ENCODE peak calls at places on chromosome 2, in ten cellular contexts. M is IMR-90, X is cardiac muscle cell, P is colonic mucosa, Z is upper lobe of right lung, Y is transverse colon, W is right atrium auricular region, T is left ventricle myocardium inferior, V is tibial artery, K is A549. U is an unnamed sample.

GRCh38 chr2:24824071-24824588 is 30.9 kb downstream of the CENPO start:
- DNase-seq in Z (no peak), T (no peak), M (no peak), V (no peak), P (peak; percentile 12), X (no peak), K (no peak), W (peak; percentile 43), Y (no peak), U (peak; percentile 55)

GRCh38 chr2:33378551-33379220 is 97.8 kb upstream of the RASGRP3 start:
- DNase-seq in V (no peak), M (peak; percentile 52), X (no peak), Y (no peak), W (no peak), T (no peak), P (no peak), K (no peak), Z (no peak), U (no peak)

GRCh38 chr2:122072666-122073065 is 317.2 kb downstream of the TSN start:
- DNase-seq in Y (no peak), M (peak; percentile 45), W (no peak), P (no peak), V (no peak), T (no peak), Z (no peak), X (peak; percentile 11), K (no peak), U (no peak)

GRCh38 chr2:118613742-118614141 is 233.7 kb downstream of the EN1 start:
- DNase-seq in T (no peak), Z (no peak), M (no peak), K (no peak), Y (no peak), X (no peak), W (no peak), V (no peak), P (no peak), U (no peak)

GRCh38 chr2:196277002-196277401 is 105.6 kb upstream of the STK17B start:
- DNase-seq in X (no peak), M (peak; percentile 64), Z (no peak), W (no peak), Y (no peak), T (no peak), V (no peak), P (no peak), K (no peak), U (no peak)

GRCh38 chr2:105103481-105103880 is 65.6 kb downstream of the MRPS9 start:
- DNase-seq in X (no peak), M (no peak), Y (no peak), P (no peak), V (no peak), T (no peak), Z (no peak), K (no peak), W (no peak), U (no peak)

GRCh38 chr2:156511112-156511511 is 74.9 kb downstream of the GPD2 start:
- DNase-seq in M (no peak), K (no peak), P (no peak), T (no peak), Z (no peak), V (no peak), Y (no peak), X (no peak), W (no peak), U (no peak)

GRCh38 chr2:113755690-113756063 is 765 bp downstream of the SLC35F5 start:
- DNase-seq in M (peak; percentile 17), X (no peak), T (no peak), P (peak; percentile 38), K (no peak), V (no peak), Y (peak; percentile 11), W (no peak), Z (no peak), U (no peak)

GRCh38 chr2:33552758-33553461 is 46.2 kb downstream of the FAM98A start:
- DNase-seq in Y (no peak), W (no peak), M (peak; percentile 52), Z (no peak), K (no peak), X (no peak), T (no peak), P (no peak), V (peak; percentile 32), U (no peak)

GRCh38 chr2:38572167-38572566 is 30.6 kb downstream of the HNRNPLL start:
- DNase-seq in V (no peak), Z (no peak), K (no peak), P (no peak), Y (no peak), T (no peak), W (no peak), M (peak; percentile 89), X (no peak), U (no peak)

GRCh38 chr2:207528980-207529329 is 807 bp upstream of the CREB1 start:
- DNase-seq in M (no peak), Y (peak; percentile 53), V (no peak), X (no peak), Z (no peak), W (peak; percentile 62), K (peak; percentile 50), T (no peak), P (peak; percentile 49), U (peak; percentile 80)

GRCh38 chr2:67514515-67514914 is 117.4 kb downstream of the ETAA1 start:
- DNase-seq in Z (no peak), K (no peak), Y (no peak), T (no peak), M (peak; percentile 94), W (no peak), V (no peak), X (no peak), P (no peak), U (no peak)

GRCh38 chr2:217958889-217959235 is 43.9 kb downstream of the TNS1 start:
- DNase-seq in M (no peak), W (no peak), X (no peak), Y (no peak), T (no peak), P (no peak), K (no peak), V (no peak), Z (peak; percentile 27), U (no peak)

GRCh38 chr2:207163053-207163814 is 2.5 kb downstream of the KLF7 start:
- DNase-seq in Y (peak; percentile 17), X (no peak), M (peak; percentile 92), W (no peak), K (peak; percentile 51), V (peak; percentile 56), T (no peak), Z (no peak), P (no peak), U (no peak)

GRCh38 chr2:159035790-159036411 is 67.5 kb downstream of the TANC1 start:
- DNase-seq in X (peak; percentile 68), P (peak; percentile 65), W (no peak), Y (peak; percentile 70), V (no peak), T (no peak), M (peak; percentile 68), K (peak; percentile 10), Z (no peak), U (no peak)

GRCh38 chr2:10428355-10428754 is 19.8 kb downstream of the ODC1 start:
- DNase-seq in X (no peak), M (no peak), K (no peak), V (no peak), W (no peak), P (no peak), Z (no peak), T (no peak), Y (no peak), U (no peak)

GRCh38 chr2:73640537-73640936 is 1.7 kb downstream of the NAT8 start:
- DNase-seq in Z (no peak), M (no peak), P (no peak), X (no peak), Y (no peak), V (no peak), K (no peak), T (no peak), W (no peak), U (no peak)

GRCh38 chr2:63613391-63613901 is 24.7 kb downstream of the MDH1 start:
- DNase-seq in M (no peak), Y (no peak), K (no peak), V (no peak), T (no peak), X (no peak), P (no peak), Z (no peak), W (no peak), U (no peak)

GRCh38 chr2:75337040-75337439 is 137.7 kb upstream of the TACR1 start:
- DNase-seq in X (no peak), K (no peak), T (no peak), P (no peak), W (no peak), V (no peak), Y (no peak), M (no peak), Z (no peak), U (no peak)
- H3K27ac ChIP-seq in X (no peak overlapping the region), K (no peak overlapping the region), T (no peak overlapping the region), P (no peak overlapping the region), W (no peak overlapping the region), V (no peak overlapping the region), Y (no peak overlapping the region), M (no peak overlapping the region), Z (no peak overlapping the region), U (no peak overlapping the region)

DNA sequence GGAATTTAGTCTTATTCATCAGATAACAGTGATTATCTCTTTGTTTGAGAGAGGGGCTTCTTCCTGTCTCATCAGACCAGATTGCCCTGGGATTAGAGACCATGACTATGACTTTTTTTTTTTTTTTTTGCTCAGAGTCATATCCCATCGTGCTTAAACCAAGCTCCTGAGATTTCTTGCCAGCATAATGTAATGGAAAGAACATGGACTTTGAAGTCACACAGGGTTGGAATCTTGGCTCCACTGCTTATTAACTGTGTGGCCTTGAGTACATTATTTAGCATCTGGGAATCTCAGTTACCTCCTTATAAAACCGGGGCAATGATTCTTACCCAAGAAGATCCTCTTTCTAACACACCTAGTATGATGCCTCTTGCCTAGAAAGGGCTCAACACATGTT is 268.3 kb downstream of the DYSF start:
- DNase-seq in Y (no peak), V (no peak), X (no peak), W (no peak), K (no peak), M (no peak), Z (no peak), T (no peak), P (no peak), U (no peak)
- H3K27ac ChIP-seq in Y (no peak overlapping the region), V (peak overlapping the region; percentile 57), X (no peak overlapping the region), W (peak overlapping the region; percentile 61), K (no peak overlapping the region), M (no peak overlapping the region), Z (peak overlapping the region; percentile 6), T (peak overlapping the region; percentile 54), P (no peak overlapping the region), U (peak overlapping the region; percentile 64)

DNA sequence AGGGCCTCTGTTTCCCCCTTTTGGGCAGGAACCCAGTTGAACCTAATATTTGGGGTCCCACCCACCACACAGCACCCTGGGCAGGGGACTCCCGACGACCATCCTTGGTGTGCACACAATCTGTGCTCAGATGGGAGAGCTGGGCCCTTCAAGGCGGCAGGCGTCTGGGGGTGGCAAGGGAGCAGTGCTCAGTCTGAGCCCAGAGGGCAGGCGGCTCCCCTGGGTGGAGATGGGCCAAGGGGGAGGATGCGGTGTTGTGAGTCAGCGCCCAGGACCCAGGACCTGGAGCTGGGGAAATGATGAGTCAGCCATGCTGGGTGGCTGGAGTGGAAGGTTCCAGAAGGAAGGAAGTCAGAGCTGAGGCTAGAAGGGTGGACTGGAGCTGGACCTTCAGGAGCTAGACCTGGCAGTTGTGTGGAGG is 3.8 kb downstream of the PROM2 start:
- DNase-seq in T (peak; percentile 7), X (no peak), W (no peak), V (no peak), Y (no peak), K (no peak), Z (peak; percentile 55), M (peak; percentile 24), P (no peak), U (no peak)
- H3K27ac ChIP-seq in T (no peak overlapping the region), X (no peak overlapping the region), W (no peak overlapping the region), V (no peak overlapping the region), Y (no peak overlapping the region), K (no peak overlapping the region), Z (no peak overlapping the region), M (no peak overlapping the region), P (no peak overlapping the region), U (no peak overlapping the region)

GRCh38 chr2:220998156-220998555 is 573.9 kb downstream of the EPHA4 start:
- DNase-seq in X (no peak), T (no peak), M (no peak), P (no peak), V (no peak), Y (no peak), W (no peak), K (no peak), Z (no peak), U (no peak)
- H3K27ac ChIP-seq in X (no peak overlapping the region), T (no peak overlapping the region), M (no peak overlapping the region), P (no peak overlapping the region), V (no peak overlapping the region), Y (no peak overlapping the region), W (no peak overlapping the region), K (no peak overlapping the region), Z (no peak overlapping the region), U (no peak overlapping the region)

U was measured in coronary artery.